ENCODE peak calls at places on chromosomes 7 and 10, in seven cellular contexts. H is cerebellar cortex; R is COR-L47; T is heart right ventricle; Y is activated T-helper 1 cell treated with anti-CD3 and anti-CD28 coated beads, Interleukin-2, amount 50 U/mL, for 16 hours; J is neural crest cell; W is NCI-H510A. B is an unnamed sample.

GRCh38 chr10:102595293-102595692 is 49.0 kb upstream of the TRIM8 start:
- DNase-seq in T (no peak), J (no peak), R (no peak), H (no peak), Y (no peak), W (no peak), B (no peak)

GRCh38 chr10:69972951-69973350 is 79.7 kb upstream of the MACROH2A2 start:
- DNase-seq in J (no peak), R (no peak), Y (no peak), W (no peak), H (no peak), T (no peak), B (no peak)

GRCh38 chr10:77774940-77775391 is 137.4 kb upstream of the KCNMA1 start:
- DNase-seq in W (no peak), J (no peak), T (no peak), R (no peak), H (no peak), Y (no peak), B (peak)

GRCh38 chr7:139180700-139181311 is 50.2 kb upstream of the UBN2 start:
- DNase-seq in H (no peak), W (no peak), T (no peak), J (no peak), R (no peak), Y (no peak), B (peak)

GRCh38 chr7:84674236-84674913 is 479.8 kb upstream of the SEMA3A start:
- DNase-seq in R (peak), Y (no peak), J (no peak), T (no peak), W (no peak), H (no peak), B (no peak)

GRCh38 chr10:26448706-26449435 is 10.7 kb downstream of the APBB1IP start:
- DNase-seq in J (no peak), R (no peak), T (no peak), W (no peak), Y (peak), H (no peak), B (no peak)

GRCh38 chr7:149280661-149281507 is 18.9 kb downstream of the ZNF783 start:
- DNase-seq in W (no peak), R (no peak), Y (no peak), J (no peak), T (no peak), H (no peak), B (no peak)

GRCh38 chr7:130008941-130009847 is 42.0 kb downstream of the ZC3HC1 start:
- DNase-seq in Y (no peak), H (peak), T (no peak), W (no peak), J (no peak), R (peak), B (peak)

GRCh38 chr7:84455788-84456187 is 261.2 kb upstream of the SEMA3A start:
- DNase-seq in W (no peak), Y (no peak), J (no peak), T (no peak), R (peak), H (no peak), B (peak)

GRCh38 chr7:151736403-151736909 is 140.5 kb downstream of the PRKAG2 start:
- DNase-seq in Y (no peak), R (peak), T (peak), W (peak), H (peak), J (peak), B (peak)